ENCODE peak calls at places on chromosomes 4 and X, in five cellular contexts. A, B, X, W and O are unnamed samples.

GRCh38 chr4:1310796-1311715 is 21.4 kb downstream of the MAEA start:
- DNase-seq in A (no peak), B (no peak), X (no peak), W (no peak), O (no peak)

GRCh38 chr4:21976166-21976565 is 27.6 kb upstream of the KCNIP4 start:
- DNase-seq in A (no peak), B (no peak), X (no peak), W (no peak), O (no peak)

GRCh38 chr4:55397521-55398321 is 2.0 kb downstream of the TMEM165 start:
- DNase-seq in A (no peak), B (no peak), X (peak), W (no peak), O (no peak)

GRCh38 chr4:3300198-3300671 is 7.4 kb downstream of the RGS12 start:
- DNase-seq in A (no peak), B (peak), X (no peak), W (no peak), O (no peak)

GRCh38 chrX:15151267-15152196 is 118.4 kb downstream of the ASB9 start:
- DNase-seq in A (no peak), B (no peak), X (no peak), W (no peak), O (no peak)

GRCh38 chr4:76969493-76969892 is 19.9 kb downstream of the SEPTIN11 start:
- DNase-seq in A (no peak), B (no peak), X (no peak), W (no peak), O (no peak)

GRCh38 chrX:115372026-115372610 is 82.6 kb downstream of the LUZP4 start:
- DNase-seq in A (peak), B (no peak), X (no peak), W (no peak), O (no peak)

GRCh38 chr4:165190591-165191212 is 16.7 kb upstream of the KLHL2 start:
- DNase-seq in A (no peak), B (no peak), X (no peak), W (no peak), O (no peak)

GRCh38 chr4:72546456-72546855 is 22.6 kb downstream of the ADAMTS3 start:
- DNase-seq in A (no peak), B (no peak), X (no peak), W (no peak), O (no peak)

GRCh38 chr4:87882321-87882720 is 49.6 kb downstream of the MEPE start:
- DNase-seq in A (no peak), B (no peak), X (no peak), W (no peak), O (no peak)

GRCh38 chr4:173168396-173169177 is at the start of gene GALNT7:
- DNase-seq in A (peak), B (peak), X (peak), W (peak), O (no peak)

GRCh38 chr4:147085796-147086195 is 140.1 kb upstream of the TTC29 start:
- DNase-seq in A (no peak), B (no peak), X (no peak), W (no peak), O (no peak)

GRCh38 chrX:43605351-43605750 is 50.7 kb upstream of the MAOA start:
- DNase-seq in A (no peak), B (no peak), X (no peak), W (no peak), O (no peak)

GRCh38 chrX:3815896-3816664 is 102.6 kb upstream of the PRKX start:
- DNase-seq in A (peak), B (peak), X (peak), W (peak), O (no peak)

GRCh38 chr4:123628288-123628687 is 231.7 kb downstream of the SPRY1 start:
- DNase-seq in A (no peak), B (no peak), X (no peak), W (no peak), O (no peak)

GRCh38 chr4:2787230-2788100 is 5.4 kb upstream of the SH3BP2 start:
- DNase-seq in A (no peak), B (peak), X (peak), W (no peak), O (no peak)

GRCh38 chr4:10006236-10006603 is 15.1 kb downstream of the SLC2A9 start:
- DNase-seq in A (peak), B (no peak), X (peak), W (peak), O (no peak)

GRCh38 chrX:55907968-55908607 is 190.5 kb downstream of the RRAGB start:
- DNase-seq in A (no peak), B (peak), X (no peak), W (peak), O (no peak)

GRCh38 chr4:21191304-21191703 is 491.0 kb downstream of the PACRGL start:
- DNase-seq in A (no peak), B (no peak), X (no peak), W (no peak), O (no peak)

GRCh38 chrX:149630681-149631292 is 805 bp downstream of the TMEM185A start:
- DNase-seq in A (peak), B (peak), X (peak), W (no peak), O (no peak)

GRCh38 chr4:119744580-119744979 is 116.0 kb upstream of the PDE5A start:
- DNase-seq in A (no peak), B (no peak), X (no peak), W (no peak), O (no peak)

GRCh38 chrX:19535481-19535880 is 20.2 kb upstream of the MAP3K15 start:
- DNase-seq in A (peak), B (no peak), X (peak), W (no peak), O (no peak)

GRCh38 chr4:169945636-169946035 is 80.6 kb downstream of the MFAP3L start:
- DNase-seq in A (no peak), B (no peak), X (no peak), W (no peak), O (no peak)

GRCh38 chrX:34956915-34957314 is 14.3 kb downstream of the FAM47B start:
- DNase-seq in A (peak), B (no peak), X (no peak), W (no peak), O (no peak)

GRCh38 chr4:87868482-87868881 is 35.7 kb downstream of the MEPE start:
- DNase-seq in A (no peak), B (no peak), X (no peak), W (no peak), O (no peak)

GRCh38 chrX:57904481-57904880 is 5.8 kb downstream of the ZXDA start:
- DNase-seq in A (no peak), B (no peak), X (no peak), W (no peak), O (no peak)

GRCh38 chr4:94181815-94182214 is 25.9 kb upstream of the SMARCAD1 start:
- DNase-seq in A (no peak), B (no peak), X (no peak), W (no peak), O (no peak)

GRCh38 chrX:123959281-123960063 is 2.0 kb upstream of the STAG2 start:
- DNase-seq in A (peak), B (peak), X (peak), W (peak), O (no peak)

GRCh38 chrX:69125094-69125493 is 40.2 kb downstream of the PJA1 start:
- DNase-seq in A (no peak), B (no peak), X (no peak), W (no peak), O (no peak)

GRCh38 chrX:40757058-40757457 is 21.7 kb upstream of the MED14 start:
- DNase-seq in A (no peak), B (no peak), X (no peak), W (no peak), O (no peak)

GRCh38 chr4:152535236-152535902 is 523 bp downstream of the FBXW7 start:
- DNase-seq in A (no peak), B (no peak), X (peak), W (no peak), O (no peak)

GRCh38 chr4:74932832-74933561 is at the start of gene PARM1:
- DNase-seq in A (peak), B (peak), X (peak), W (peak), O (no peak)
- TF ChIP-seq POLR2A in A (peak), B (peak), X (no peak), W (no peak), O (peak)

DNA sequence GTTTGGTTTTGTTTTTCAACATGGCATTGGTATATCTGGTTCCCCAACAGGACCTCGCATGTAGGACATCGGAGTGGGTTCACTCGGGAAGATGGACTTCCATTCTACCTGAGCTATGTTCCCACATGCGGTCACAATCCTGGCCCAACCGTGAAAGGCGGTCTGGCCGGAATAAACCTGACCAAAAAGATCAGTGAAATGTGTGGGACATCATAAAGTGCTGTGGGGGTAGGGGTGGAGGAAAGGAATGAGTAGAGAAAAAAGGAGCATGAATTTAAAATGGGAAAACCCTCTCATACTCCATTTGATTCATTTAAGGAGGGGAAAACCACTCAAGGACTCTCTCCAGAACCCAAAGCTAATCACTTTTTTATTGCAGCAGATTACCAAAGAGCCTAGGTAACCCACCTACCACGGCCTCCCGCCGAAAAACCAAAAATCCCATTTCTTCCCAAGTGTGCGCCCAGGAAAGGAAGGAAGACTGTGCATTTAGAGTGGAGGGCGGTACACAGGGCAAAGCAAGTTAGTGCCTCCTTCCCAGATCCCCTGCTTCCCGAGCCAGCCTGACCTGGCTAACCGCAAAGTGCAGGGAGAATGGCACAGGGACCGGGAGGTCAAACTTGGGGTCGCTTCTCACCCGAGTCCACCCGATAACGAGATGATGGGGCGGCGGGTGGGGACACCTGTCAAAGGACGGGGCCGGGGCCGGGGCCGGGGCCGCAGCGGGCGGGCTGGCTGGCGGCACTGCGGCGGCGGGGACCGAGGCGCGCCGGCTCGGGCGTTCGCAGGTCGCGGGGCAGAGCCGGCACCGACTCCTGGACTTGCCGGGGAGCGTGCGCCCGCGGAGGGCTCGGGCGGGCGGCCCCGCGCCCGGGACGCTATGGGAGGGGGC is 689 bp downstream of the TMEM150C start:
- DNase-seq in A (no peak), B (no peak), X (no peak), W (no peak), O (no peak)
- TF ChIP-seq POLR2A in A (no peak), B (no peak), X (no peak), W (no peak), O (no peak)

GRCh38 chrX:52265713-52266112 is 81.0 kb downstream of the MAGED4 start:
- DNase-seq in A (no peak), B (no peak), X (no peak), W (no peak), O (no peak)

GRCh38 chrX:52263417-52263816 is 78.7 kb downstream of the MAGED4 start:
- DNase-seq in A (no peak), B (no peak), X (no peak), W (no peak), O (no peak)

GRCh38 chrX:52262195-52262546 is 77.5 kb downstream of the MAGED4 start:
- DNase-seq in A (no peak), B (no peak), X (no peak), W (no peak), O (no peak)

GRCh38 chrX:52261125-52261462 is 76.4 kb downstream of the MAGED4 start:
- DNase-seq in A (no peak), B (no peak), X (no peak), W (no peak), O (no peak)

GRCh38 chrX:52261463-52262194 is 76.9 kb downstream of the MAGED4 start:
- DNase-seq in A (peak), B (peak), X (peak), W (peak), O (no peak)
- TF ChIP-seq POLR2A in A (peak), B (peak), X (no peak), W (no peak), O (no peak)

GRCh38 chr4:8468746-8469535 is 28.4 kb downstream of the TRMT44 start:
- DNase-seq in A (peak), B (peak), X (peak), W (peak), O (no peak)

GRCh38 chr4:8470451-8471024 is 30.0 kb downstream of the TRMT44 start:
- DNase-seq in A (no peak), B (no peak), X (no peak), W (no peak), O (no peak)

GRCh38 chr4:8471211-8471875 is 30.8 kb downstream of the TRMT44 start:
- DNase-seq in A (no peak), B (no peak), X (no peak), W (no peak), O (no peak)

GRCh38 chr4:8467016-8467415 is 26.4 kb downstream of the TRMT44 start:
- DNase-seq in A (no peak), B (no peak), X (no peak), W (no peak), O (no peak)

DNA sequence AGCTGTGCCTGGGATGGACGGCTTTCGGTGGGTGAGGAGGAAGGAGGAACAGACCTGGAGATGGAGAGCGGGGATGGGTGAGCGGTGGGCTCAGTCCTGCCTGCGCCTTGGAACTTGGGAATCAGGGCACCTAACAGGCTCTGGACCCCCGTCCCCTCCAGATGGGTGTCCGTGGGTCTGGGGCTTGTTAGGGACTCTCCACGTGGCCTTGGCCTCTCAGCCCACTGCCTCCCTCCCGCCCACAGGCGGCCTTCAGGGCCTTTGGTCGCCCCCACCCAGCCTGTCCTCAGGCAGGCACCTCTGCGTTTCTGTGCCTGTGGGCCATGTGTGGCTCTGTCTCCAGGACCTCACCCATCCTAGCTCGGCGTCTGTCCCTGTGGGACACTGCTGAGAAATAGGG is 29.0 kb downstream of the TRMT44 start:
- DNase-seq in A (no peak), B (no peak), X (no peak), W (no peak), O (no peak)
- TF ChIP-seq POLR2A in A (no peak), B (no peak), X (no peak), W (no peak), O (no peak)

GRCh38 chr4:139014391-139015268 is 951 bp upstream of the NOCT start:
- DNase-seq in A (peak), B (peak), X (peak), W (no peak), O (no peak)

GRCh38 chr4:139017861-139018260 is 2.3 kb downstream of the NOCT start:
- DNase-seq in A (no peak), B (no peak), X (peak), W (no peak), O (no peak)

GRCh38 chr4:139018501-139018900 is 2.9 kb downstream of the NOCT start:
- DNase-seq in A (no peak), B (no peak), X (peak), W (no peak), O (no peak)

GRCh38 chr4:139015948-139016451 is 419 bp downstream of the NOCT start:
- DNase-seq in A (no peak), B (peak), X (peak), W (peak), O (no peak)

DNA sequence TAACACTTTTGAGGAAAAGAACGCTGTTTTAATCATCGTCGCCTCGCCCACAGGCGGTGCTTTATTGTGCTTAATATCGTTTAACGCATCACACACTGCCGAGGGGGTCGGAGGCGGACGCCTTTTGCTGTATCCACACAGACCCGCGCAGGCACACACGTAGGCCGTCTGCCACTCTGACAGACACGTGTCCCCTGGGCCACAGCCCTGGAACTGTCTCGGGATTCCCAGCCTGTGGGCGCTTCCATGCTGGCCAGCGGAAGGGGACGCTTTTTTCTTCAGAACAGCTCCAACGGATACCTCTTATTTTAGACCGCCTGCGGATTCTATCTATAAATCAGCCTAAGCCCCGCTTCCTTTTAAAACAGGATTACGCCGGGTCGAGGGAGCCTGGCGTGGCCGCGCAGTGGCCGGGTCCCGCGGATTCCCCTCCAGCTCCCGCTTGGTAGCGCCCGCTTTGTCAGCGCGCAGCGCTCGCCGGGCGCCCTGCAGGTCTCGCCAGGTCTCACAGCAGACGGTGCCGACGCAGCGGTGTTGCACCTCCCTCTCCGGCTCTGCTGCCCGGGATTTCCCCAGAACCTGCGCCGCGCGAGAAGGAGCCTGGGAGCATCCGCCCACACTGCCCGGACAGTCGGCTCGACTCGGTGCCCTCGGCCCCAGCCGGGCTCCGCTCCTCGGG is at the start of gene NOCT:
- DNase-seq in A (peak), B (peak), X (peak), W (peak), O (peak)
- TF ChIP-seq POLR2A in A (peak), B (peak), X (peak), W (peak), O (peak)